ENCODE peak calls at places on chromosomes 5 and 9, in four cellular contexts. O is neuronal stem cell, Z is EL, K is skeletal muscle cell. I is an unnamed sample.

GRCh38 chr9:38125889-38126288 is 56.9 kb upstream of the SHB start:
- DNase-seq in O (no peak), Z (no peak), K (no peak), I (no peak)

GRCh38 chr5:179285236-179285635 is 60.0 kb downstream of the ADAMTS2 start:
- DNase-seq in O (no peak), Z (no peak), K (no peak), I (no peak)

GRCh38 chr9:121714075-121714705 is 62.8 kb downstream of the DAB2IP start:
- DNase-seq in O (no peak), Z (no peak), K (no peak), I (no peak)

GRCh38 chr5:167661605-167662004 is 629.8 kb upstream of the WWC1 start:
- DNase-seq in O (no peak), Z (no peak), K (no peak), I (no peak)

GRCh38 chr9:109150925-109151547 is 16.0 kb downstream of the FRRS1L start:
- DNase-seq in O (no peak), Z (no peak), K (no peak), I (no peak)

GRCh38 chr9:77457916-77458592 is 190.1 kb downstream of the GNA14 start:
- DNase-seq in O (peak), Z (peak), K (no peak), I (no peak)

GRCh38 chr5:126519637-126520592 is 75.1 kb downstream of the ALDH7A1 start:
- DNase-seq in O (no peak), Z (no peak), K (no peak), I (no peak)

GRCh38 chr9:21385131-21385665 is at the start of gene IFNA2:
- DNase-seq in O (no peak), Z (no peak), K (no peak), I (no peak)

GRCh38 chr5:135584918-135585317 is 6.1 kb upstream of the CXCL14 start:
- DNase-seq in O (no peak), Z (no peak), K (no peak), I (no peak)

GRCh38 chr9:11319477-11320060 is 706.8 kb upstream of the PTPRD start:
- DNase-seq in O (peak), Z (no peak), K (no peak), I (peak)

GRCh38 chr5:68730220-68731010 is 363.4 kb upstream of the SLC30A5 start:
- DNase-seq in O (no peak), Z (peak), K (peak), I (no peak)

GRCh38 chr5:65102501-65102825 is 333.7 kb downstream of the CWC27 start:
- DNase-seq in O (no peak), Z (no peak), K (no peak), I (no peak)

GRCh38 chr5:81558188-81558587 is 164.3 kb upstream of the ACOT12 start:
- DNase-seq in O (no peak), Z (no peak), K (no peak), I (no peak)

GRCh38 chr9:97487107-97487506 is 14.4 kb upstream of the TMOD1 start:
- DNase-seq in O (no peak), Z (peak), K (no peak), I (no peak)

GRCh38 chr9:128927731-128928411 is 7.1 kb downstream of the PHYHD1 start:
- DNase-seq in O (peak), Z (peak), K (no peak), I (no peak)

I was measured in iPS DF 19.7.